ENCODE peak calls at places on chromosome 1, in nine cellular contexts. P is left lung; O is aorta; J is heart right ventricle; S is Panc1; K is colonic mucosa; E is left ventricle myocardium inferior; Y is esophagus squamous epithelium; H is CD4-positive, alpha-beta memory T cell. C is an unnamed sample.

GRCh38 chr1:70353641-70354331 is 736 bp downstream of the ANKRD13C start:
- DNase-seq in Y (no peak), E (no peak), H (no peak), O (no peak), S (no peak), K (peak; percentile 56), J (peak; percentile 28), P (peak; percentile 56), C (peak; percentile 72)

GRCh38 chr1:26719205-26719604 is 23.4 kb downstream of the ARID1A start:
- DNase-seq in E (no peak), S (no peak), P (no peak), H (no peak), Y (no peak), K (no peak), O (no peak), J (no peak), C (no peak)

GRCh38 chr1:42529724-42530161 is 66.7 kb downstream of the CCDC30 start:
- DNase-seq in Y (no peak), P (no peak), J (no peak), K (no peak), E (no peak), O (no peak), H (peak; percentile 7), S (peak; percentile 80), C (no peak)

GRCh38 chr1:187621961-187622360 is 793.2 kb downstream of the PLA2G4A start:
- DNase-seq in K (no peak), P (no peak), Y (no peak), H (no peak), E (no peak), S (peak; percentile 2), O (no peak), J (no peak), C (no peak)

GRCh38 chr1:84877592-84877991 is 15.4 kb downstream of the LPAR3 start:
- DNase-seq in O (no peak), H (no peak), Y (no peak), S (no peak), K (no peak), P (no peak), J (no peak), E (no peak), C (no peak)

GRCh38 chr1:18337757-18338156 is 143.0 kb upstream of the KLHDC7A start:
- DNase-seq in O (no peak), K (no peak), E (no peak), Y (no peak), S (no peak), H (no peak), J (no peak), P (no peak), C (no peak)

GRCh38 chr1:47646676-47647075 is 208.8 kb downstream of the FOXD2 start:
- DNase-seq in Y (no peak), H (no peak), J (no peak), O (no peak), P (no peak), S (no peak), K (no peak), E (no peak), C (no peak)

GRCh38 chr1:178031856-178032320 is 62.0 kb upstream of the RASAL2 start:
- DNase-seq in H (no peak), J (peak; percentile 73), Y (peak; percentile 3), O (peak; percentile 91), K (peak; percentile 95), E (peak; percentile 84), S (no peak), P (peak; percentile 86), C (peak; percentile 26)

GRCh38 chr1:62875676-62876075 is 91.7 kb downstream of the ATG4C start:
- DNase-seq in P (no peak), E (no peak), Y (no peak), J (no peak), O (no peak), H (no peak), S (no peak), K (no peak), C (no peak)

GRCh38 chr1:52139817-52140540 is 1.9 kb upstream of the ZFYVE9 start:
- DNase-seq in Y (no peak), K (no peak), S (peak; percentile 75), O (no peak), E (no peak), P (no peak), H (peak; percentile 21), J (no peak), C (no peak)

GRCh38 chr1:151935154-151935553 is 25.8 kb upstream of the THEM4 start:
- DNase-seq in S (no peak), P (no peak), E (no peak), K (no peak), H (no peak), O (no peak), J (no peak), Y (no peak), C (no peak)

GRCh38 chr1:235825229-235825628 is 41.5 kb downstream of the LYST start:
- DNase-seq in K (no peak), S (no peak), E (no peak), H (no peak), Y (no peak), P (no peak), J (no peak), O (no peak), C (no peak)

GRCh38 chr1:184409011-184409410 is 22.2 kb downstream of the C1orf21 start:
- DNase-seq in E (no peak), Y (no peak), P (no peak), K (no peak), O (no peak), H (no peak), J (no peak), S (no peak), C (no peak)

GRCh38 chr1:193240609-193241008 is 54.2 kb upstream of the B3GALT2 start:
- DNase-seq in K (no peak), P (no peak), H (no peak), E (no peak), Y (no peak), S (no peak), J (no peak), O (no peak), C (no peak)

GRCh38 chr1:9078035-9078948 is 8.9 kb upstream of the SLC2A5 start:
- DNase-seq in H (no peak), K (no peak), P (no peak), J (no peak), O (no peak), Y (no peak), E (no peak), S (no peak), C (no peak)

DNA sequence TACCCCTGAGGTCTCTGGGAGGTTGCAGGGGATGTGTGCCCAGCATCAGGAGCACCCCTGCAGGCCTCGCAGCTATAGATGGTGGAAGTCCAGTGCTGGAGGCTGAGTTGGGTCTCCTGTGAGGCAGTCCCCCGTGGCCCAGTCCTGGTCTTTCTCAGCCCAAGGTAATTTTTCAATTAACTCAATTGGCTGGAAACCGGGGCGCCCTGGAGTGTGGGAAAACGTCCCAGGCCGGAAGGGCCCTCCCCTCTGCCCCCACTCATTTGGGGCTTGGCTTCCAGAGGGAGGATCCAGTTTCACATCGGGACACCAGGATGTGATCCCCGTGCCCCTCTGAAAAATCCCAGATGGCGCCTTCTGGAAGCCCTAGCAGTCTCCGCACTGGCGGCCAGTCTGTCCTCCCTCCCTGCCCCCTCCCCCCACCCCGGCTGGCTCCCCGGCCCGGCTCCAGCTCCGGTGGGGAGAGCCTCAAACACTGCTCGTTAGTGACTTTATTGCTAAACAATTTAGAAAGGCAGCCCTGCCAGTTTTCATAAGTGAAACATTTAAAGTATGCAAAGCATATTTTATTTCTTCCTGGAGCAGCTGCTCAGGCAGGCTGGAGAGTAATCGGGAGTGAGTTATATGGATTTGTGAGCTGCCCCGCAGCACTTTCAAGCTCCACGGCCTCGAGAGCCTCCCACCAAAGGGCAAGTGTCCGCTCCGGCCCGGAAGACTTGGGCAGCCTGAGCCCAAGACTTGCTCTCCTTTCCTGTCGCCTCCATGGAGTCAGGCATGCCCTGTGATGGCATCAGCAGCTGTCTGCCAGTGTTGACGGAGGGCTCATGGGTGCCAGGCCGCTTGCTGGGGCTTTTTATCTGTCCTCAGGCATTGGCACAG is 208.2 kb upstream of the TMEM51 start:
- DNase-seq in S (no peak), O (peak; percentile 82), E (peak; percentile 49), J (peak; percentile 49), H (no peak), K (peak; percentile 43), Y (no peak), P (peak; percentile 54), C (peak; percentile 65)
- H3K27ac ChIP-seq in S (no peak overlapping the region), O (peak overlapping the region; percentile 99), E (peak overlapping the region; percentile 82), J (peak overlapping the region; percentile 77), H (no peak overlapping the region), K (peak overlapping the region; percentile 86), Y (peak overlapping the region; percentile 93), P (peak overlapping the region; percentile 63), C (peak overlapping the region; percentile 95)

GRCh38 chr1:231432996-231433395 is 10.9 kb upstream of the EGLN1 start:
- DNase-seq in P (no peak), O (no peak), S (no peak), K (no peak), Y (no peak), J (no peak), H (no peak), E (no peak), C (no peak)
- H3K27ac ChIP-seq in P (no peak overlapping the region), O (no peak overlapping the region), S (no peak overlapping the region), K (no peak overlapping the region), Y (no peak overlapping the region), J (no peak overlapping the region), H (no peak overlapping the region), E (no peak overlapping the region), C (no peak overlapping the region)

GRCh38 chr1:160291248-160292220 is 6.6 kb upstream of the PEX19 start:
- DNase-seq in O (no peak), J (peak; percentile 24), K (peak; percentile 66), P (peak; percentile 53), S (peak; percentile 63), E (peak; percentile 35), H (peak; percentile 75), Y (no peak), C (peak; percentile 52)

GRCh38 chr1:160296036-160296435 is 11.1 kb upstream of the PEX19 start:
- DNase-seq in E (no peak), O (no peak), Y (no peak), P (no peak), J (no peak), K (no peak), H (no peak), S (no peak), C (no peak)

GRCh38 chr1:160293020-160293968 is 8.4 kb upstream of the PEX19 start:
- DNase-seq in H (no peak), J (no peak), Y (no peak), S (no peak), O (no peak), E (no peak), K (no peak), P (no peak), C (no peak)
- H3K27ac ChIP-seq in H (no peak overlapping the region), J (no peak overlapping the region), Y (no peak overlapping the region), S (no peak overlapping the region), O (no peak overlapping the region), E (no peak overlapping the region), K (no peak overlapping the region), P (no peak overlapping the region), C (peak overlapping the region; percentile 24)

GRCh38 chr1:183236158-183236725 is 50.2 kb downstream of the LAMC2 start:
- DNase-seq in K (no peak), Y (no peak), E (no peak), H (no peak), O (no peak), S (no peak), J (no peak), P (no peak), C (no peak)
- H3K27ac ChIP-seq in K (no peak overlapping the region), Y (no peak overlapping the region), E (peak overlapping the region; percentile 86), H (no peak overlapping the region), O (no peak overlapping the region), S (peak overlapping the region; percentile 78), J (peak overlapping the region; percentile 80), P (no peak overlapping the region), C (no peak overlapping the region)

C was measured in caudate nucleus.